ENCODE peak calls at places on chromosomes 16 and 17, in four cellular contexts. S is H1, B is K562, R is HepG2. K is an unnamed sample.

GRCh38 chr16:52547001-52547833 is at the start of gene TOX3:
- DNase-seq in B (no peak), R (no peak), S (peak), K (no peak)

GRCh38 chr17:70636517-70637133 is 467.3 kb downstream of the KCNJ2 start:
- DNase-seq in R (peak), S (no peak), B (peak), K (peak)

GRCh38 chr17:27342059-27342458 is 48.1 kb downstream of the WSB1 start:
- DNase-seq in S (no peak), B (no peak), R (no peak), K (no peak)

GRCh38 chr16:49734330-49734729 is 121.6 kb downstream of the ZNF423 start:
- DNase-seq in B (no peak), S (no peak), R (no peak), K (no peak)

GRCh38 chr17:43212641-43213490 is 1.2 kb downstream of the TMEM106A start:
- DNase-seq in S (no peak), R (no peak), B (no peak), K (no peak)

GRCh38 chr16:69930117-69930776 is 20.9 kb upstream of the CLEC18A start:
- DNase-seq in S (peak), B (peak), R (peak), K (peak)

GRCh38 chr17:79084291-79085153 is 9.9 kb downstream of the ENGASE start:
- DNase-seq in B (no peak), S (no peak), R (no peak), K (no peak)

GRCh38 chr16:67086829-67087228 is 22.9 kb upstream of the PHAF1 start:
- DNase-seq in B (no peak), S (no peak), R (no peak), K (no peak)

GRCh38 chr16:67460961-67461360 is 20.0 kb downstream of the ATP6V0D1 start:
- DNase-seq in R (no peak), S (no peak), B (no peak), K (no peak)

DNA sequence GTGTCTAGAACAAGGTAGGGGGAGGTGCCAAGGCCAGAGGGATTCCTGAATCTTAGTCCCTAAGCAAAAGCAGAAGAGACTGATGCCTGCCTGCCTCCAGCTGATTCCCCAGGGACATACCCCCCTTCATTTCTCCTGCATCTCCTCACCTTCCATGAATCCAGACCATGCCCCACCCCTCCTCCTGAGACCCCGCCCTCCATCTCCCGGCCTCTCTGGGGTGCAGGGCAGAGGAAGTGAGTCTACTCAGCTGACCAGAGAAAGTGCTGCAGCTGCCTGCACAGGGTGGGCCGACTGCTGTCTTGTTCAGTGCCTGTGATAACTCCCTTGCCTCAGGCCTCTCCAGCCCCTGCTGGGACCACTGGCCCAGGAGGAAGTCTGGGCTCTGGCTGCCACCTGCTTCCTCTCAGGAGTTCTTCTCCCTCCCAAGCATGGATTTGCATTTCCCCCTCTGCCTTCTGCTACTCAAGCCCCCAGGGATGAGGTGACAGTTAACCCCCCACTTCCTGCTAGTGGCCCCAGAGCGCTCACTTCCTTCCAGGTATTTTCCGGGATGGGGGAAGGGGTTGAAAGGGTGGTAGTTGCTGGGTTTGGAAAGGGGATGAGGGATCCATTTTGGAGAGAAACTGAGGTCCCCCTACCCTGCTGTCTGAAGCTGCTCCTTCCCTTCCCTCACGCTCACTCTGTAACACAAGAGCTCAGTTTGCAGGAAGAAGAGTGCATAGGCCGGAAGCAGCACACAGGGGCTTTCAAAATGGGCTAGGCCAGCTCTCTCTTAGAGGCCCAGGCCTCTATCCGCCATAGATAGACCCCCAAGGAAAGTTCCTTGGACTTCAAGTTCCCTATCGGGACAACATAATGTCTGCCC is 10.5 kb upstream of the TSPOAP1 start:
- DNase-seq in S (peak), R (peak), B (peak), K (no peak)
- TF ChIP-seq PHF8 in S (no peak), R (no peak), B (peak), K (no peak)

DNA sequence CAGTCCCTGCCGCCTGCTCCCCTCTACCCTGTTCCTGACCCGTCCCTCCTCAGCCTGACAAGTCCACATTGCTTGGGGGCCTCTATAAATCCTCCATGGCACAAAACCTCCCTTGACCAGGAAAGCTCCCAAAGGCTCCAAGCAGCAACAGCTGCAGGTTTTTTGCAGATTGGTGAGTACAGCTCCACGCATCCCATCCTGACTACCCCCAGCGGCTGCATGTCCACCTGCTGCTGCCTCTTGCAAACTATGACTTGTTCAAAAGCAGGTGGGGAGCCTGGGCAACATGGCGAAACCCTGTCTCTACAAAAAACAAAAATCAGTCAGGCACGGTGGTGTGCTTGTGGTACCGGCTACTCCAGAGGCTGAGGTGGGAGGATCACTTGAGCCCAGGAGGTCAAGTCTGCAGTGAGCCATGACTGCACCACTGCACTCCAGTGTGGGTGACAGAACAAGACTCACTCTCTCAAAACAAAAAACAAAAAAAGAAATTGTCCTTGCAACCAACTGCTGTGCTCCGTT is 122.8 kb downstream of the ANKRD11 start:
- DNase-seq in R (no peak), B (no peak), S (no peak), K (no peak)
- TF ChIP-seq HDAC2 in R (no peak), B (no peak), S (no peak), K (no peak)

DNA sequence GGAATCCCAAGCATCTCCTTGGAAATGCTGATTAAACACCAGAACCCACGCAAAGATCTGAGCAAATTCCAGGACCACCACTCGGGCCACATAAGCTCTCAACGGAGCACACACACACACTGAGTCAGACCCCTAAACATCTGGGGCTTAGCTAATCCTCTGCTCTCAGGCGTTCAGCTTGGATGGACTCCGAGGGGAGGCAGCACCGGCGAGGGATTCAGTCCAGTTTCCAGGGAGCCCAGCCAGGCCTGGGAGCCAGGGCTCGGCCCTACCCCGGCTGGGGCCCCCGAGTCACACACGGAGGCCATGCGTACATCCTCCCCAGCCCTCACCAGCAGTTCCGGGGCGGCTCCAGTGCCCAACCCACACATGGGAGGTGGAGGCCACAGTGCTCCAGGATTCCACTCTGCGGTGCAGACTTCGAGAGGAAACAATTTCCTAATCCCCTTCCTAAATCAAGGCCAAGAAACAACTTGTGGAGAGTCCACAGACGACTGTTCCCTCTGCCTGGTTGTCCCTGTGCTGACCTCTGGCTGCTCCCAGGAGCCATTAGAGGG is 70.5 kb downstream of the GAS7 start:
- DNase-seq in R (no peak), S (no peak), B (no peak), K (no peak)
- TF ChIP-seq PHF8 in R (no peak), S (no peak), B (no peak), K (no peak)

DNA sequence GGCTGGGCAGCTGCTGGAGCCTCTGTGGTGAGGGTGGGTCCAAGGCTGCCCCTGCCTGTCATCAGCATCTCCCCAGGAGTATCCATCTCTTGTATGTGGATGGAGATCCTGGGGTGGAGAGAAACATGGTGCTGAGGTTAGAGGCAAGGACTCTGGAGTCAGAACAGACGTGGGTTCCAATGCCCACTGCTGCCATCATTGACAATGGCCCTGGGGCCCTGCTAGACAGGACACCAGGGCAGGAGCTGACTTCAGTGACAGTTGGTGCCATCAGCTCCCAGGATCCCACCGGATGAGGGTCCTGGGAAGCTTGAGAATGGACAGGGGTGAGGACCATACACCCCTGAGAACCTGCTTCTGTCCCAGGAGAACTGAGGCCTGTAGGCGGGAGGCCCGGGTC is 15.6 kb downstream of the MYLK3 start:
- DNase-seq in R (no peak), B (no peak), S (no peak), K (no peak)
- TF ChIP-seq HDAC2 in R (no peak), B (no peak), S (no peak), K (no peak)

GRCh38 chr16:3580686-3581085 is 3.5 kb upstream of the NLRC3 start:
- DNase-seq in B (no peak), S (no peak), R (no peak), K (no peak)
- TF ChIP-seq PHF8 in B (no peak), S (no peak), R (no peak), K (no peak)

GRCh38 chr17:77258638-77259037 is 117.9 kb downstream of the SEC14L1 start:
- DNase-seq in R (no peak), S (no peak), B (no peak), K (no peak)

GRCh38 chr17:77254961-77255741 is 114.4 kb downstream of the SEC14L1 start:
- DNase-seq in S (no peak), B (peak), R (peak), K (peak)

GRCh38 chr17:77257596-77258458 is 117.1 kb downstream of the SEC14L1 start:
- DNase-seq in R (no peak), S (no peak), B (no peak), K (no peak)

GRCh38 chr17:77256710-77257109 is 115.9 kb downstream of the SEC14L1 start:
- DNase-seq in R (no peak), B (peak), S (no peak), K (no peak)

GRCh38 chr17:77257169-77257568 is 116.4 kb downstream of the SEC14L1 start:
- DNase-seq in B (no peak), S (no peak), R (no peak), K (no peak)
- TF ChIP-seq HDAC2 in B (no peak), S (no peak), R (no peak), K (no peak)

DNA sequence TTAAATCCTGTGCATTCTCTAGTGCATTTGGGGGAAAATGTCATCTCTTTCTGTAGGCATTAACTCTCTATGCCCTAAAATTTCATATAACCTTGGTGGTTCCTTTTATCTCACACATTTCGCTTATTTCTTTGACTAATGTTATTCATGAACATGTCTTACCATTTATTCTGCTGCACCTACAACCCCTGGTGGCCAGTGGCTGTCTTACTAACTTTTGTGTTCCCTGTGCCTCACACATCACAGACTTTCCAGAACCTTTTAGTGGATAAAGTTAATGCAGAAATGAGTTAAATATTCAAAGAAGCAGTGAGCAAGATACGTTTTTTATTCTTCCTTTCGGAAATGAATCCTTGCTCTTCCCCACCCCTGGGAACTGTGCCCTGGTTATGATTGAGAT is 111.9 kb downstream of the CDH13 start:
- DNase-seq in S (no peak), B (no peak), R (no peak), K (no peak)
- TF ChIP-seq PHF8 in S (no peak), B (no peak), R (no peak), K (no peak)

DNA sequence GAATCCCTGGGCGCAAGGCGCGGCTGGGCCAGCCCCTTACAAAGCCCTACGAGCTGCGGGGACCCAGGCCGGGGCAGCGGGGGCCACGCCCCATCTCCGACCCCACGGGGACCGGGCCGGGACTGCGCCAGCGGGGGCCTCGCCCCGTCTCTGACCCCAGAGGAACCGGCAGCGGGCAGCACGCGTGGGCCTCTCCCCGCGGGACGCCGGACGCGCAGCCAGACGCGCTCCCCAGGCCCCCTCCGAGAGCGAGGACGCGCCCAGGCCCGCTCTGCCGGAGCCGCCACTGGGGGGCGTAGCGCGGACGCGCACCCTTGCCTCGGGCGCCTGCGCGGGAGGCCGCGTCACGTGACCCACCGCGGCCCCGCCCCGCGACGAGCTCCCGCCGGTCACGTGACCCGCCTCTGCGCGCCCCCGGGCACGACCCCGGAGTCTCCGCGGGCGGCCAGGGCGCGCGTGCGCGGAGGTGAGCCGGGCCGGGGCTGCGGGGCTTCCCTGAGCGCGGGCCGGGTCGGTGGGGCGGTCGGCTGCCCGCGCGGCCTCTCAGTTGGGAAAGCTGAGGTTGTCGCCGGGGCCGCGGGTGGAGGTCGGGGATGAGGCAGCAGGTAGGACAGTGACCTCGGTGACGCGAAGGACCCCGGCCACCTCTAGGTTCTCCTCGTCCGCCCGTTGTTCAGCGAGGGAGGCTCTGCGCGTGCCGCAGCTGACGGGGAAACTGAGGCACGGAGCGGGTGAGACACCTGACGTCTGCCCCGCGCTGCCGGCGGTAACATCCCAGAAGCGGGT is at the start of gene GAA:
- DNase-seq in S (peak), R (peak), B (peak), K (peak)
- TF ChIP-seq HDAC2 in S (peak), R (no peak), B (no peak), K (peak)

GRCh38 chr16:84810518-84811273 is 9.1 kb upstream of the CRISPLD2 start:
- DNase-seq in R (no peak), B (no peak), S (no peak), K (no peak)
- TF ChIP-seq PHF8 in R (no peak), B (no peak), S (no peak), K (no peak)